ENCODE peak calls at places on chromosomes 16 and 17, in nine cellular contexts. H is amygdala; Z is naive thymus-derived CD8-positive, alpha-beta T cell; C is AG20443; W is heart left ventricle; G is stromal cell of bone marrow; A is DMS79; B is activated CD8-positive, alpha-beta memory T cell treated with anti-CD3 and anti-CD28 coated beads, Interleukin-2, amount 50 U/mL, for 48 hours; U is AML-193. J is an unnamed sample.

GRCh38 chr16:88003316-88003715 is 52.1 kb downstream of the BANP start:
- DNase-seq in G (no peak), W (no peak), C (no peak), Z (no peak), H (no peak), B (no peak), A (no peak), U (no peak), J (no peak)

GRCh38 chr16:6484931-6485330 is 847.7 kb upstream of the RBFOX1 start:
- DNase-seq in Z (no peak), C (no peak), W (no peak), B (no peak), A (no peak), H (no peak), U (no peak), G (no peak), J (no peak)

GRCh38 chr17:50146927-50147640 is 3.4 kb downstream of the PPP1R9B start:
- DNase-seq in A (no peak), Z (no peak), G (no peak), H (no peak), C (peak), W (no peak), U (no peak), B (no peak), J (no peak)

GRCh38 chr17:17044846-17045561 is 2.7 kb downstream of the MPRIP start:
- DNase-seq in Z (no peak), C (no peak), G (peak), W (peak), H (peak), A (peak), U (peak), B (no peak), J (peak)

GRCh38 chr17:30586818-30587595 is 109.8 kb downstream of the GOSR1 start:
- DNase-seq in C (peak), W (no peak), A (no peak), G (peak), U (no peak), H (no peak), Z (no peak), B (no peak), J (no peak)

GRCh38 chr16:3038256-3038655 is 1.5 kb upstream of the BICDL2 start:
- DNase-seq in A (peak), G (no peak), B (no peak), Z (no peak), C (no peak), H (no peak), W (no peak), U (no peak), J (peak)

GRCh38 chr17:59440757-59441458 is 109.5 kb downstream of the YPEL2 start:
- DNase-seq in Z (peak), G (peak), C (peak), U (peak), B (peak), W (peak), A (peak), H (peak), J (peak)

GRCh38 chr17:33992113-33992512 is 263.0 kb upstream of the CCL2 start:
- DNase-seq in C (no peak), U (no peak), W (no peak), H (no peak), G (no peak), B (no peak), A (no peak), Z (no peak), J (no peak)

GRCh38 chr17:64992325-64992802 is 64.2 kb downstream of the GNA13 start:
- DNase-seq in W (no peak), G (no peak), H (no peak), A (no peak), Z (no peak), U (no peak), C (peak), B (no peak), J (no peak)

GRCh38 chr17:1714980-1715802 is 5.0 kb upstream of the TLCD2 start:
- DNase-seq in B (peak), W (peak), U (no peak), A (no peak), G (peak), C (peak), H (peak), Z (no peak), J (peak)

GRCh38 chr17:14334261-14334860 is 33.5 kb downstream of the HS3ST3B1 start:
- DNase-seq in A (no peak), H (no peak), W (no peak), B (no peak), Z (no peak), U (no peak), C (no peak), G (no peak), J (no peak)

GRCh38 chr16:89037261-89038152 is 56.1 kb upstream of the ACSF3 start:
- DNase-seq in W (no peak), G (peak), U (peak), B (no peak), A (no peak), C (peak), Z (no peak), H (no peak), J (no peak)

GRCh38 chr17:8153957-8154607 is 1.9 kb upstream of the PER1 start:
- DNase-seq in H (peak), B (peak), W (peak), G (peak), U (peak), Z (peak), C (peak), A (peak), J (peak)

GRCh38 chr16:23679274-23679985 is 741 bp downstream of the PLK1 start:
- DNase-seq in U (peak), A (peak), G (no peak), W (no peak), C (peak), Z (no peak), B (peak), H (no peak), J (no peak)

GRCh38 chr17:15210247-15210646 is 54.9 kb downstream of the PMP22 start:
- DNase-seq in G (no peak), U (no peak), B (no peak), H (no peak), W (no peak), C (no peak), A (no peak), Z (no peak), J (no peak)

GRCh38 chr17:64005734-64006167 is 7.6 kb downstream of the PRR29 start:
- DNase-seq in Z (no peak), U (no peak), C (peak), G (no peak), B (peak), W (peak), H (no peak), A (no peak), J (peak)

GRCh38 chr16:53984936-53985335 is 281.0 kb downstream of the FTO start:
- DNase-seq in H (no peak), A (no peak), W (no peak), C (no peak), U (no peak), Z (no peak), B (no peak), G (no peak), J (no peak)

GRCh38 chr17:31696703-31697325 is 162.2 kb downstream of the COPRS start:
- DNase-seq in U (no peak), C (no peak), A (no peak), Z (no peak), W (no peak), G (no peak), H (no peak), B (no peak), J (no peak)

GRCh38 chr16:67516296-67517177 is 12.1 kb upstream of the RIPOR1 start:
- DNase-seq in A (no peak), W (no peak), U (no peak), B (no peak), Z (no peak), C (peak), G (no peak), H (no peak), J (no peak)

GRCh38 chr17:45371414-45372324 is 54.8 kb upstream of the MAP3K14 start:
- DNase-seq in B (peak), Z (no peak), G (peak), H (no peak), A (no peak), U (no peak), W (peak), C (peak), J (no peak)

GRCh38 chr17:64418506-64419339 is 28.1 kb upstream of the PECAM1 start:
- DNase-seq in W (no peak), Z (no peak), G (peak), C (peak), A (peak), B (no peak), H (no peak), U (peak), J (peak)

GRCh38 chr16:4115941-4116327 is 308 bp downstream of the ADCY9 start:
- DNase-seq in B (no peak), C (no peak), H (no peak), G (no peak), Z (no peak), W (no peak), U (no peak), A (no peak), J (no peak)

GRCh38 chr16:11557811-11558210 is 28.9 kb downstream of the LITAF start:
- DNase-seq in U (no peak), H (peak), C (no peak), G (no peak), W (no peak), A (no peak), B (no peak), Z (no peak), J (no peak)

GRCh38 chr17:40307001-40307690 is 1.8 kb upstream of the RARA start:
- DNase-seq in A (no peak), C (no peak), Z (no peak), G (no peak), H (no peak), U (no peak), B (no peak), W (no peak), J (no peak)